ENCODE peak calls at places on chromosomes 2 and 18, in four cellular contexts. J, Z, V and S are unnamed samples.

GRCh38 chr18:63451774-63452173 is 25.0 kb upstream of the SERPINB5 start:
- DNase-seq in V (no peak), Z (no peak), J (no peak), S (no peak)

GRCh38 chr2:221166283-221166682 is 405.8 kb downstream of the EPHA4 start:
- DNase-seq in Z (no peak), V (peak; percentile 7), J (peak; percentile 82), S (no peak)

GRCh38 chr2:224354631-224355211 is 47.2 kb downstream of the FAM124B start:
- DNase-seq in V (no peak), J (no peak), Z (no peak), S (no peak)

GRCh38 chr2:135916232-135916631 is 40.0 kb upstream of the MCM6 start:
- DNase-seq in V (no peak), J (peak; percentile 27), Z (no peak), S (no peak)

GRCh38 chr2:69026026-69026425 is 13.0 kb downstream of the ANTXR1 start:
- DNase-seq in Z (no peak), V (no peak), J (no peak), S (peak; percentile 43)

GRCh38 chr2:11234309-11234708 is 79.0 kb downstream of the SLC66A3 start:
- DNase-seq in V (no peak), J (no peak), Z (no peak), S (no peak)

GRCh38 chr2:205556841-205557539 is 125.3 kb upstream of the NRP2 start:
- DNase-seq in Z (no peak), J (no peak), V (no peak), S (no peak)

GRCh38 chr2:101983928-101984327 is 7.8 kb upstream of the IL1R2 start:
- DNase-seq in J (no peak), V (no peak), Z (no peak), S (no peak)

GRCh38 chr18:24809173-24809955 is 348.9 kb downstream of the HRH4 start:
- DNase-seq in J (no peak), Z (no peak), V (no peak), S (no peak)

GRCh38 chr2:156182132-156182531 is 150.4 kb downstream of the NR4A2 start:
- DNase-seq in Z (no peak), V (no peak), J (no peak), S (peak; percentile 42)

GRCh38 chr18:489244-490023 is 11.1 kb downstream of the COLEC12 start:
- DNase-seq in J (no peak), Z (no peak), V (no peak), S (no peak)